ENCODE peak calls at places on chromosomes 11 and 22, in four cellular contexts. S, M, E and N are unnamed samples. For H3K9me3, the result is how much of the 10 kb centered on the place peaks cover.

GRCh38 chr11:36702330-36703054 is 104.5 kb upstream of the RAG2 start:
- DNase-seq in S (peak), M (no peak), E (peak), N (peak)

GRCh38 chr22:36435516-36436415 is 45.7 kb downstream of the TXN2 start:
- DNase-seq in S (peak), M (no peak), E (peak), N (peak)

GRCh38 chr11:8650401-8650990 is 32.0 kb downstream of the TRIM66 start:
- DNase-seq in S (no peak), M (no peak), E (no peak), N (no peak)

GRCh38 chr11:35162795-35163194 is 23.8 kb downstream of the CD44 start:
- DNase-seq in S (no peak), M (no peak), E (no peak), N (no peak)

GRCh38 chr22:32801436-32802290 is at the start of gene TIMP3:
- DNase-seq in S (peak), M (peak), E (peak), N (peak)

GRCh38 chr11:114040706-114041211 is 18.8 kb upstream of the ZBTB16 start:
- DNase-seq in S (peak), M (peak), E (peak), N (no peak)

GRCh38 chr11:125626381-125626950 is 1.5 kb downstream of the CHEK1 start:
- DNase-seq in S (no peak), M (no peak), E (no peak), N (no peak)

GRCh38 chr11:117201516-117201866 is 2.3 kb downstream of the TAGLN start:
- DNase-seq in S (no peak), M (no peak), E (no peak), N (peak)

GRCh38 chr11:108048269-108048668 is 39.6 kb downstream of the CUL5 start:
- DNase-seq in S (no peak), M (no peak), E (no peak), N (no peak)

GRCh38 chr11:132318421-132319157 is 948.2 kb downstream of the NTM start:
- DNase-seq in S (peak), M (no peak), E (no peak), N (peak)

GRCh38 chr22:45426387-45426786 is 12.9 kb downstream of the RIBC2 start:
- DNase-seq in S (no peak), M (no peak), E (no peak), N (no peak)

GRCh38 chr22:43300891-43301676 is 42.1 kb downstream of the SCUBE1 start:
- DNase-seq in S (no peak), M (no peak), E (peak), N (no peak)

GRCh38 chr11:75719639-75720239 is 2.1 kb downstream of the MOGAT2 start:
- DNase-seq in S (no peak), M (no peak), E (no peak), N (no peak)

GRCh38 chr11:1569251-1569780 is 2.8 kb downstream of the DUSP8 start:
- DNase-seq in S (no peak), M (no peak), E (no peak), N (peak)

GRCh38 chr11:125263268-125263790 is 98.8 kb downstream of the PKNOX2 start:
- DNase-seq in S (peak), M (peak), E (no peak), N (peak)

GRCh38 chr11:62054484-62055121 is 69.2 kb upstream of the INCENP start:
- DNase-seq in S (peak), M (peak), E (no peak), N (no peak)

GRCh38 chr22:43327039-43327438 is 16.1 kb downstream of the SCUBE1 start:
- DNase-seq in S (no peak), M (no peak), E (no peak), N (no peak)

GRCh38 chr11:417652-418342 is 3.0 kb upstream of the SIGIRR start:
- DNase-seq in S (no peak), M (no peak), E (no peak), N (no peak)

GRCh38 chr22:45804986-45805325 is 133.3 kb downstream of the ATXN10 start:
- DNase-seq in S (peak), M (no peak), E (no peak), N (no peak)

GRCh38 chr11:127126956-127127355 is 126.4 kb upstream of the KIRREL3 start:
- DNase-seq in S (no peak), M (no peak), E (no peak), N (no peak)

GRCh38 chr11:128318856-128319474 is 268.4 kb downstream of the ETS1 start:
- DNase-seq in S (no peak), M (no peak), E (no peak), N (no peak)

GRCh38 chr11:14518820-14519219 is 1.4 kb downstream of the PSMA1 start:
- DNase-seq in S (no peak), M (no peak), E (no peak), N (no peak)

GRCh38 chr11:7571640-7572000 is 57.8 kb downstream of the PPFIBP2 start:
- DNase-seq in S (peak), M (peak), E (peak), N (no peak)

GRCh38 chr22:30245181-30245984 is 1.2 kb downstream of the LIF start:
- DNase-seq in S (peak), M (no peak), E (no peak), N (peak)

GRCh38 chr11:17298302-17298701 is 21.8 kb downstream of the NUCB2 start:
- DNase-seq in S (no peak), M (no peak), E (no peak), N (no peak)

GRCh38 chr11:123560001-123560400 is 94.4 kb downstream of the SCN3B start:
- DNase-seq in S (no peak), M (peak), E (no peak), N (peak)

GRCh38 chr11:111413849-111414248 is 34.8 kb upstream of the POU2AF1 start:
- DNase-seq in S (no peak), M (no peak), E (no peak), N (no peak)

GRCh38 chr11:74002832-74003231 is 6.1 kb downstream of the UCP3 start:
- DNase-seq in S (no peak), M (peak), E (no peak), N (no peak)

GRCh38 chr22:41636467-41636866 is 15.4 kb downstream of the XRCC6 start:
- DNase-seq in S (peak), M (no peak), E (peak), N (no peak)

GRCh38 chr22:44298331-44299087 is 14.2 kb downstream of the SHISAL1 start:
- DNase-seq in S (no peak), M (no peak), E (no peak), N (no peak)

GRCh38 chr11:57290288-57290687 is 34.5 kb downstream of the TNKS1BP1 start:
- DNase-seq in S (peak), M (no peak), E (no peak), N (peak)
- H3K27ac ChIP-seq in S (no peak), M (no peak), E (no peak), N (peak)

DNA sequence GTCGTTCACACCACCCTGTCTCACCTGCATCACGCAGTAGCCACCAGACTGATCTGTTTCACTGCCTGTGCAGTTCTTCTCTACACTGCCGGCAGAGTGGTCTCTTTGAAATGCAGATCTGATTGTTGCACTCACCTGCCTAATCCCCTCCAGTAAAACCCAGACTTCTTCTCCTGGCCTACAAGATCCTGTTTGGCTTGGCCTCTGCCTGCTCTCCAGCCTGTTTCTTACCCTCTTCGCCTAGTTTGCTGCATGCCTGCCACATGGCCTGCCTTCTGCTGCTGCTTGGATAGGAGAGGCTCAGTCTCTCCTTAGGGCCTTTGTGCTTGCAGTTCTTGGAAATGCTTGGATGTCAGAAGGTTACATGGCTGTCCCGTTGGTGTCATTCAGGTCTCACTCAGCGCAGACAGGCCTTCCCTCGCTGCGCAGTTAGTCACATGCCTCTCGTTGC is 42.0 kb downstream of the PACS1 start:
- DNase-seq in S (no peak), M (no peak), E (no peak), N (no peak)
- H3K4me3 ChIP-seq in S (no peak), M (no peak), E (no peak), N (no peak)

DNA sequence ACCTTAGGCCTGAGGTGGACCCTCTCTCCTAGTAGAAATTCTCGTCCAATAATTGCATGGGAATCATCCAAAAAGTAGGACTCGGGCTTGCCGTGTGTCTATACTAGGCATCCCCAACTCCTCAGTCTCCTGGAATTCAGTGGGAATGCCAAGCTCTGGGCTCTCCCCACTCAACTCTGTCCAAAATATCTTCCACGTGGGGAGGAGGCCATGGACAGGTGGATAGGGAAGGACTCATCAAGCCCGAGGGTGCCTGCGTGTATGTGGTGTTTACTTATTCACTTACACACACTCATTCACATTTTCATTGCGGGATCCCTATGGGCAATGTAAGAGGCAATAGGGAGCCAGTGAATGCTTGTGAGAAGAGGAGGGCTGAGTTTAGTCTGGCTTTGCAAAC is 383.3 kb downstream of the MN1 start:
- DNase-seq in S (no peak), M (no peak), E (no peak), N (no peak)
- H3K9me3 ChIP-seq in S (under half), M (under half), E (under half), N (under half)

GRCh38 chr11:43937434-43938411 is 4.7 kb upstream of the C11orf96 start:
- DNase-seq in S (peak), M (no peak), E (no peak), N (peak)
- H3K27ac ChIP-seq in S (peak), M (no peak), E (no peak), N (peak)

DNA sequence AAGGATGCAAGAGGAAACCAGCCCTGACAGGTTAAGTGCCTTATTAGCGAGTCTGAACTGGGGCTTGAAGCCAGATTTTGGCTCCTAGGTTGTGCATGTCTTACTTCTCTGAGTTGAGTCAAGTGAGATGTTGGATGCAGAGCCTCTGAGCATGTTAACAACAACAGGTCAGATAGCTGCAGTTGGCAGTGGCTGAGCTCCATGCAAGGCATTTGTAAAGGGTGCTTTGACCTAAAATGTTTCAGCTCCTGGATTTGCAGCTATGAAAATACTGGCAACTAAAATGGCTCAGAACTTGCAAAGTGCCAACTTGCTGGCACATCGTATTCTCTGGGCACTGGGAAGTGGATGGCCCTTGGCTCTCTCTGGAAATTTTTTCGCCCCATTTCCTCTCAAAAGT is 16.4 kb upstream of the CSRP3 start:
- DNase-seq in S (no peak), M (no peak), E (no peak), N (no peak)
- H3K4me3 ChIP-seq in S (no peak), M (no peak), E (no peak), N (no peak)

GRCh38 chr22:48780597-48781277 is 1046.9 kb downstream of the BRD1 start:
- DNase-seq in S (no peak), M (peak), E (no peak), N (no peak)

GRCh38 chr22:48781391-48781790 is 1046.3 kb downstream of the BRD1 start:
- DNase-seq in S (no peak), M (peak), E (no peak), N (no peak)

GRCh38 chr22:48779661-48780596 is 1047.7 kb downstream of the BRD1 start:
- DNase-seq in S (no peak), M (peak), E (no peak), N (no peak)

GRCh38 chr22:48779211-48779643 is 1048.4 kb downstream of the BRD1 start:
- DNase-seq in S (no peak), M (peak), E (no peak), N (no peak)

DNA sequence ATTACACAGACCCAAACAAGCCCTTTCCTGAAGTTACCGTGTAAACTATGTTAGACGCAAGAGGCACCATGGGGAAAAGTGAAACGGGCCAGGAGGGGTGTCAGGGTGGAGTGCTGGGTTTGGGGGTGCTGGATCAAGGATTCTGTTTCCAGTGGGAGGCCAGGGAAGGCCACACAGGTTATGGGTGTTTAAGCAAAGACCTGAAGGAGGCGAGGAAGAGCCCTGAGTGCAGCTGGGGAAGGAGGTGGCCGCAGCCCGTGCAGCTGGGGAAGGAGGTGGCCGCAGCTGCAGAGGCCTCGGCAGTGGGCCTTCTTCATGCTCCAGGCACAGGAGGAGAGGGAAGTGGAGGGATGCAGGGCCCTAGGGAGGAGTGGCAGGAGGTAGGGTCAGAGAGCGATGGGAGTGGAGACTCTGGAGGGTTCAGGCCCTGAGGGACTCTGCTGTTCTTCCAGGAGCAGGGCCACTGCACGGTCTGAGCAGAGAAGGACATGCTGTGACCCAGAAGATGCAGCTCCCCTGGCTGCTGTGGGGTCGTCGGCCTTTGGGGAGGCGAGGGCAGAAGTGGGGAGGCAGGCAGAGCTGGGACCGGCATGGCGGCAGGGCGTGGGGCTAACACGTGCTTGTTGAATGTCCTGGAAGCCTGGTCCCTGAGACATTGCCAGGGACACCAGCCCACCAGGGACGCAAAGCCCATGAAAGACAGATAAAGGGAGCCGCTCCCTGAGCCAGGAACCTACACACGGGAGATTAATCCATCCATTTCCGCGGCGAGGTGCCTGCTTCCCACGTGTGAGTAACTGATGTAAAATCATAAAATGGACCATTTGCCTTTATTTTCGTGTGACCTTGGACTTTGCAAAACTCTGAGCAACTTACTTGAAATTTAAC is 1049.1 kb downstream of the BRD1 start:
- DNase-seq in S (no peak), M (peak), E (no peak), N (no peak)
- H3K9me3 ChIP-seq in S (under half), M (under half), E (under half), N (under half)

DNA sequence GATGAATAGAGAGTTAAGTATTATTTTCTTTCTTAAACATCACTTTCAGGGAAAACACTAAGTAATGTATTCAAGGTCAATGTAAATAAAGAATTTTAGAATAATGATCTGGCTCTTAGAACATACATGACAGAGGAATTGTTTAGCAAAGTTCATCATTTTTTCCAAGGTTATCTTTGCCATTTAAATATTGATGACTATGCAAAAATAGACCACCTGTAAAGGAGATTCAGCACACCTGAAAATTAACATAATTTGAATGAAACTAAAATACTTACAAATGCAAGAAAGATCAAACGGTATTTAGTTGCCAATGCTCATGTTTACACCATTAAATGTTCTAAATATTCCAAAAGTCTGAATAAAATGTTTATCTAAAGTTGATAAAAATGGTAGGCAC is 782.6 kb upstream of the CHORDC1 start:
- DNase-seq in S (no peak), M (no peak), E (no peak), N (no peak)
- H3K27ac ChIP-seq in S (no peak), M (no peak), E (no peak), N (no peak)